ENCODE peak calls at places on chromosome 17, in four cellular contexts. One of them, this sample, is unnamed.

GRCh38 chr17:45740553-45741330 is 43.4 kb upstream of the CRHR1 start:
- DNase-seq in testis: peak; percentile 73
- DNase-seq in uterus: peak; percentile 21
- DNase-seq in gastrocnemius medialis: peak; percentile 53
- DNase-seq in this sample: peak; percentile 65

GRCh38 chr17:58318065-58318481 is 10.5 kb downstream of the TSPOAP1 start:
- DNase-seq in testis: no peak
- DNase-seq in gastrocnemius medialis: no peak
- DNase-seq in uterus: peak; percentile 11
- DNase-seq in this sample: no peak

GRCh38 chr17:17125136-17126084 is 80.7 kb downstream of the PLD6 start:
- DNase-seq in uterus: no peak
- DNase-seq in gastrocnemius medialis: no peak
- DNase-seq in testis: no peak
- DNase-seq in this sample: no peak

GRCh38 chr17:75783069-75783783 is 1.4 kb upstream of the UNK start:
- DNase-seq in testis: no peak
- DNase-seq in uterus: no peak
- DNase-seq in gastrocnemius medialis: no peak
- DNase-seq in this sample: peak; percentile 82

GRCh38 chr17:54307326-54307725 is 484.6 kb downstream of the KIF2B start:
- DNase-seq in uterus: no peak
- DNase-seq in gastrocnemius medialis: no peak
- DNase-seq in testis: no peak
- DNase-seq in this sample: no peak

GRCh38 chr17:66702106-66702936 is 132.6 kb upstream of the CACNG5 start:
- DNase-seq in testis: no peak
- DNase-seq in gastrocnemius medialis: no peak
- DNase-seq in uterus: no peak
- DNase-seq in this sample: no peak

GRCh38 chr17:38579934-38580333 is 25.8 kb downstream of the SRCIN1 start:
- DNase-seq in testis: peak; percentile 66
- DNase-seq in uterus: no peak
- DNase-seq in gastrocnemius medialis: no peak
- DNase-seq in this sample: peak; percentile 46

GRCh38 chr17:81163703-81164413 is 1.4 kb upstream of the PVALEF start:
- DNase-seq in testis: no peak
- DNase-seq in gastrocnemius medialis: no peak
- DNase-seq in uterus: no peak
- DNase-seq in this sample: no peak

GRCh38 chr17:44384281-44384822 is 5.1 kb downstream of the ITGA2B start:
- DNase-seq in testis: no peak
- DNase-seq in gastrocnemius medialis: no peak
- DNase-seq in uterus: no peak
- DNase-seq in this sample: no peak

GRCh38 chr17:80848449-80849102 is 143.1 kb upstream of the CHMP6 start:
- DNase-seq in testis: no peak
- DNase-seq in uterus: peak; percentile 4
- DNase-seq in gastrocnemius medialis: no peak
- DNase-seq in this sample: no peak

GRCh38 chr17:36839256-36839655 is 98.0 kb upstream of the LHX1 start:
- DNase-seq in gastrocnemius medialis: no peak
- DNase-seq in testis: no peak
- DNase-seq in uterus: no peak
- DNase-seq in this sample: no peak

GRCh38 chr17:2195729-2196128 is 107.9 kb downstream of the SMG6 start:
- DNase-seq in gastrocnemius medialis: no peak
- DNase-seq in uterus: no peak
- DNase-seq in testis: no peak
- DNase-seq in this sample: no peak

GRCh38 chr17:35590249-35590824 is 3.2 kb downstream of the AP2B1 start:
- DNase-seq in testis: no peak
- DNase-seq in gastrocnemius medialis: no peak
- DNase-seq in uterus: no peak
- DNase-seq in this sample: peak; percentile 57

GRCh38 chr17:58320163-58320558 is 8.4 kb downstream of the TSPOAP1 start:
- DNase-seq in gastrocnemius medialis: no peak
- DNase-seq in uterus: no peak
- DNase-seq in testis: no peak
- DNase-seq in this sample: no peak

GRCh38 chr17:77003699-77004098 is 135.5 kb downstream of the MGAT5B start:
- DNase-seq in testis: no peak
- DNase-seq in uterus: no peak
- DNase-seq in gastrocnemius medialis: no peak
- DNase-seq in this sample: no peak

GRCh38 chr17:58606934-58607333 is 84.9 kb downstream of the TEX14 start:
- DNase-seq in gastrocnemius medialis: no peak
- DNase-seq in testis: no peak
- DNase-seq in uterus: no peak
- DNase-seq in this sample: no peak

DNA sequence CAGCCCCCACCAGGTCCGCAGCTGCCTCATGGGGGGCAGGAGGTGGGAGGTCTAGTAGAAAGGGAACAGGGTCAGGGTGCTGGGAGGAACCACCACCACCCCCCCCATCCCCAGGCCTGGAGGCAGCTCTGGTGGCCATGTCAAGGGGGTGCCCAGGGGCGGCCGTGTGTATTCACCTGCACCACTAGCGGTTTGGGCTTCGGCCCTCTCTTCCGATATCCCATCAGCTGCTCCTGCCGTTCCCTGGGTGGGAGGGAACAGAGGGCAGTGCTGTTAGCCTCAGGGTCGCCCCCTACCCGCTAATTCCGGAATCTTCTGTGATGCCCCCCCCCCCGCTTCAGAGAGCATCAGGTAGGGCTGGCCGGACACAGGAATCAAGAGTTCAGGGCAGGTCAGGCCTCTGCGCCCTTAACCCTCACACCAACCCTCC is 3.8 kb downstream of the CBX4 start:
- DNase-seq in testis: no peak
- DNase-seq in uterus: no peak
- DNase-seq in gastrocnemius medialis: no peak
- DNase-seq in this sample: no peak
- TF ChIP-seq POLR2A in testis: no peak
- TF ChIP-seq POLR2A in uterus: no peak
- TF ChIP-seq POLR2A in gastrocnemius medialis: no peak
- TF ChIP-seq POLR2A in this sample: no peak

GRCh38 chr17:47895254-47895855 is 681 bp upstream of the SP2 start:
- DNase-seq in testis: peak; percentile 41
- DNase-seq in gastrocnemius medialis: no peak
- DNase-seq in uterus: no peak
- DNase-seq in this sample: peak; percentile 83
- TF ChIP-seq POLR2A in testis: peak; percentile 64
- TF ChIP-seq POLR2A in gastrocnemius medialis: peak; percentile 98
- TF ChIP-seq POLR2A in uterus: peak; percentile 84
- TF ChIP-seq POLR2A in this sample: peak; percentile 97

GRCh38 chr17:40340880-40341807 is 23.4 kb downstream of the GJD3 start:
- DNase-seq in testis: peak; percentile 93
- DNase-seq in gastrocnemius medialis: peak; percentile 91
- DNase-seq in uterus: peak; percentile 89
- DNase-seq in this sample: peak; percentile 91
- TF ChIP-seq POLR2A in testis: peak; percentile 6
- TF ChIP-seq POLR2A in gastrocnemius medialis: peak; percentile 91
- TF ChIP-seq POLR2A in uterus: peak; percentile 81
- TF ChIP-seq POLR2A in this sample: peak; percentile 40

DNA sequence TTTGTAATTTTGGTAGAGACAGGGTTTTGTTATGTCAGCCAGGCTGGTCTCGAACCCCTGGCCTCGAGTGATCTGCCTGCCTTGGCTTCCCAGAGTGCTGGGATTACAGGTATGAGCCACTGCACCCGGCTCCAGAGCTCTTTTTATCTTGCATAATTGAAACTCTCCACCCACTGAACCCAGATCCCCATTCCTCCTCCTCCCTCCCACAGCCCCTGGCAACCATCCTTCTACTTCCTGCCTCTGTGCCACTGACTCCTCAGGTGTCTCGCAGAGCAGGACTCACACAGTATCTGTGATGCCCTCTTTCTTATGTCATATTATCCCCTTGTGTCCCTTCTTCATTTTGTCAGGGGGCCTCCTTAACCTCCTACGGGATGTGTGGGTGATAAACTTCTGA is 340.7 kb downstream of the SLC39A11 start:
- DNase-seq in gastrocnemius medialis: no peak
- DNase-seq in uterus: no peak
- DNase-seq in testis: no peak
- DNase-seq in this sample: no peak
- TF ChIP-seq POLR2A in gastrocnemius medialis: no peak
- TF ChIP-seq POLR2A in uterus: no peak
- TF ChIP-seq POLR2A in testis: no peak
- TF ChIP-seq POLR2A in this sample: no peak

GRCh38 chr17:29292992-29293889 is 707 bp downstream of the NUFIP2 start:
- DNase-seq in gastrocnemius medialis: peak; percentile 28
- DNase-seq in uterus: peak; percentile 58
- DNase-seq in testis: peak; percentile 73
- DNase-seq in this sample: peak; percentile 86
- TF ChIP-seq POLR2A in gastrocnemius medialis: no peak
- TF ChIP-seq POLR2A in uterus: no peak
- TF ChIP-seq POLR2A in testis: no peak
- TF ChIP-seq POLR2A in this sample: no peak